ENCODE peak calls at places on chromosomes 11 and 22, in ten cellular contexts. R, L, I, J, E, Q, G, X, P and D are unnamed samples.

GRCh38 chr22:46019351-46019750 is 42.4 kb upstream of the WNT7B start:
- DNase-seq in P (no peak), J (no peak), L (peak; percentile 18), E (no peak), Q (no peak), G (no peak), X (no peak), R (no peak), I (no peak), D (no peak)

GRCh38 chr11:126733685-126734084 is 266.9 kb downstream of the KIRREL3 start:
- DNase-seq in L (no peak), G (no peak), P (no peak), J (no peak), E (no peak), I (no peak), Q (no peak), R (peak; percentile 25), X (no peak), D (no peak)

GRCh38 chr11:81647374-81647773 is 1086.3 kb downstream of the FAM181B start:
- DNase-seq in J (no peak), R (no peak), Q (no peak), X (no peak), I (no peak), E (no peak), L (no peak), P (no peak), G (no peak), D (no peak)

GRCh38 chr11:66910669-66911068 is 47.5 kb downstream of the PC start:
- DNase-seq in L (no peak), Q (no peak), X (no peak), J (no peak), I (no peak), R (no peak), P (no peak), G (no peak), E (no peak), D (no peak)

GRCh38 chr11:1078191-1078601 is 3.5 kb downstream of the MUC2 start:
- DNase-seq in J (no peak), R (no peak), X (no peak), P (peak; percentile 1), G (peak; percentile 24), L (no peak), I (no peak), E (no peak), Q (no peak), D (no peak)

GRCh38 chr11:70828498-70829159 is 423.7 kb downstream of the SHANK2 start:
- DNase-seq in G (no peak), E (no peak), X (no peak), I (no peak), Q (no peak), R (no peak), J (no peak), L (no peak), P (no peak), D (peak; percentile 76)

GRCh38 chr11:74937696-74938475 is 11.0 kb downstream of the XRRA1 start:
- DNase-seq in P (no peak), L (no peak), X (no peak), Q (no peak), J (no peak), I (no peak), G (no peak), R (peak; percentile 64), E (no peak), D (no peak)

GRCh38 chr11:132496341-132496740 is 1036.0 kb downstream of the OPCML start:
- DNase-seq in L (no peak), J (no peak), R (no peak), Q (no peak), E (no peak), P (no peak), X (no peak), G (no peak), I (no peak), D (peak; percentile 94)

GRCh38 chr11:65558785-65559509 is 788 bp upstream of the LTBP3 start:
- DNase-seq in J (no peak), E (no peak), R (peak; percentile 33), Q (peak; percentile 83), X (peak; percentile 76), P (no peak), L (peak; percentile 58), I (peak; percentile 41), G (peak; percentile 85), D (peak; percentile 70)

DNA sequence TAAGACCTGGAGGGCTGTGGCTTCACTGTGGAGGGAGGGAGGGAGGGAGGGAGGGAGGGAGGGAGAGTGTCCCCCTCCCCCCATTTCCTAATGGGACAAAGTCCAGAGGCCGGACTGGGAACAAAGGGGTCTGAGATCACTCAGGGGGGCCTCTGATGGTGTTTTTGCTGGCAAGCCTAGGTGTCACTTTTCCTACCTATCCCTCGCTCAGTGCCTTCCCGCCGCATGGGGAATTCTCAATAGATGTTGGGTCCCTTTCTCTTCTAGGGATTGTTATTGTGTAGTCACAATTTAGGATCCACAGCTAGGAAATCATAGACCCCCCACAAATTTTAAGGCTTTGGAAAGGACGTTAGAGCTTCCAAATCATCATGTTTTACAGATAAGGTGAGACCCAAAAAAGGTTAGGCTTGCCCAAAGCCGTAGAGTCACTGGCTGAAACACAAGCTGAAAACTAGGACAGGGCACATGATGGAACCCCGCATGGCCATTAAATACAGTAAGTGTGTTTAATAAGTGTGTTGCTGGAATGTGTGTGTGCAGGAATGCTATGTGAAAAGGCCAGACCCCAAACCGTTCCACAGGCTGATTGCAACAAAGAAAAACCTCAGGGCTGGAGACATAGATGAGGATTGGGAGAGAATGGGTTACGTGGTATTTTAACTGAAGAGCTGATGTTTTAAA is 4.8 kb upstream of the FTH1 start:
- DNase-seq in R (no peak), E (no peak), X (no peak), L (peak; percentile 37), Q (no peak), I (no peak), P (no peak), G (no peak), J (no peak), D (no peak)
- H3K27ac ChIP-seq in R (peak overlapping the region; percentile 99), E (peak overlapping the region; percentile 97), X (peak overlapping the region; percentile 100), L (peak overlapping the region; percentile 94), Q (peak overlapping the region; percentile 81), I (peak overlapping the region; percentile 99), P (no peak overlapping the region), G (peak overlapping the region; percentile 63), J (peak overlapping the region; percentile 93), D (peak overlapping the region; percentile 92)

GRCh38 chr22:22770280-22770871 is 117.2 kb upstream of the IGLL5 start:
- DNase-seq in X (no peak), P (peak; percentile 68), E (peak; percentile 33), J (peak; percentile 47), L (peak; percentile 76), Q (peak; percentile 17), R (no peak), I (no peak), G (peak; percentile 65), D (peak; percentile 60)

GRCh38 chr22:22770881-22771280 is 116.7 kb upstream of the IGLL5 start:
- DNase-seq in P (no peak), L (no peak), R (no peak), Q (no peak), E (no peak), J (no peak), G (no peak), I (no peak), X (no peak), D (no peak)

GRCh38 chr22:22768885-22769284 is 118.7 kb upstream of the IGLL5 start:
- DNase-seq in I (no peak), R (no peak), Q (no peak), P (no peak), L (no peak), J (no peak), G (no peak), X (no peak), E (no peak), D (no peak)

GRCh38 chr22:22769434-22770279 is 118.0 kb upstream of the IGLL5 start:
- DNase-seq in E (no peak), I (no peak), J (no peak), L (no peak), Q (no peak), P (peak; percentile 8), R (no peak), G (no peak), X (no peak), D (no peak)

GRCh38 chr22:22767876-22768602 is 119.6 kb upstream of the IGLL5 start:
- DNase-seq in Q (no peak), R (no peak), I (no peak), P (peak; percentile 37), J (no peak), L (no peak), X (no peak), E (no peak), G (no peak), D (no peak)
- TF ChIP-seq CTCF in Q (no peak), R (no peak), I (no peak), P (peak; percentile 45), J (no peak), L (no peak), X (no peak), E (no peak), G (no peak), D (no peak)

GRCh38 chr11:14309425-14310192 is 49.4 kb downstream of the RRAS2 start:
- DNase-seq in I (no peak), P (no peak), X (no peak), J (no peak), L (no peak), R (no peak), E (no peak), G (no peak), Q (no peak), D (no peak)
- H3K4me1 ChIP-seq in I (peaks cover 54% of the 10 kb centered on the region), P (peaks cover 34% of the 10 kb centered on the region), X (peaks cover 54% of the 10 kb centered on the region), J (no peaks in the 10 kb centered on the region), L (peaks cover 4% of the 10 kb centered on the region), R (peaks cover 16% of the 10 kb centered on the region), E (peaks cover 48% of the 10 kb centered on the region), G (peaks cover 16% of the 10 kb centered on the region), Q (peaks cover 2% of the 10 kb centered on the region), D (peaks cover 15% of the 10 kb centered on the region)

GRCh38 chr22:43302462-43303109 is 40.6 kb downstream of the SCUBE1 start:
- DNase-seq in J (no peak), G (no peak), E (no peak), R (no peak), L (no peak), X (no peak), P (no peak), Q (no peak), I (no peak), D (no peak)

GRCh38 chr22:43303166-43303565 is 40.0 kb downstream of the SCUBE1 start:
- DNase-seq in P (no peak), L (no peak), X (no peak), I (no peak), Q (no peak), G (no peak), R (no peak), E (no peak), J (no peak), D (no peak)

GRCh38 chr22:43303751-43304150 is 39.4 kb downstream of the SCUBE1 start:
- DNase-seq in L (no peak), R (no peak), J (no peak), P (peak; percentile 33), G (no peak), Q (no peak), X (no peak), E (no peak), I (no peak), D (no peak)

GRCh38 chr22:43305806-43306205 is 37.4 kb downstream of the SCUBE1 start:
- DNase-seq in Q (no peak), L (no peak), I (no peak), R (no peak), E (no peak), G (no peak), J (no peak), P (no peak), X (peak; percentile 71), D (no peak)

DNA sequence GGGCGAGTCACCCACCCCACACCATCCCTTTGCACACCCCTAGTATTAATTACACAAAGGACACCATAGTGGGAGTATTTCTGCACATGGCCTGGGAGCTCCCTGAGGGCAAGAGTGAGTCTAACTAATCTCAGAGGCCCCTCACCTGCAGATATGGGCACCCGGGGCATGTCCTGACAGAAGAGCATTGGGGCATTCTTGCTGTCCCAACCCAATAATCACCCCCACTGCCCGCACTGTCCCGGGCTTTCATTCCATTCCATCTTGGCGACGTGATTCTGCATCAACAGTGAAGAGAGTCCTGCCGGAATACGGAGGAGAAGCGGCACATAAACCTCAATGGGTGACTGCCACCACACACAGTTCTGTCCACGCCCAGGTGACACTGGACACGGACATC is 38.3 kb downstream of the SCUBE1 start:
- DNase-seq in G (no peak), Q (no peak), J (no peak), P (no peak), L (no peak), X (no peak), E (no peak), I (no peak), R (no peak), D (no peak)
- H3K27ac ChIP-seq in G (no peak overlapping the region), Q (no peak overlapping the region), J (no peak overlapping the region), P (no peak overlapping the region), L (no peak overlapping the region), X (peak overlapping the region; percentile 64), E (no peak overlapping the region), I (no peak overlapping the region), R (no peak overlapping the region), D (no peak overlapping the region)